ENCODE peak calls at places on chromosomes 12 and 14, in seven cellular contexts. S is choroid plexus epithelial cell, H is fibroblast of lung, K is sigmoid colon, I is thoracic aorta, R is tibial nerve, Z is cardiac muscle cell. B is an unnamed sample.

GRCh38 chr12:30925607-30926242 is 823 bp upstream of the TSPAN11 start:
- DNase-seq in S (no peak), H (no peak), K (no peak), I (no peak), R (no peak), Z (no peak), B (no peak)

GRCh38 chr12:124254126-124254525 is 40.8 kb upstream of the RFLNA start:
- DNase-seq in S (no peak), H (no peak), K (no peak), I (no peak), R (no peak), Z (no peak), B (no peak)

GRCh38 chr14:85300119-85300518 is 229.8 kb upstream of the FLRT2 start:
- DNase-seq in S (no peak), H (no peak), K (no peak), I (no peak), R (no peak), Z (no peak), B (no peak)

GRCh38 chr14:70665448-70666363 is 24.0 kb downstream of the TTC9 start:
- DNase-seq in S (peak), H (no peak), K (no peak), I (no peak), R (no peak), Z (no peak), B (no peak)

GRCh38 chr14:51860836-51861583 is 598 bp downstream of the GNG2 start:
- DNase-seq in S (peak), H (peak), K (no peak), I (no peak), R (no peak), Z (peak), B (no peak)

GRCh38 chr14:62234849-62235248 is 472.6 kb downstream of the SNAPC1 start:
- DNase-seq in S (no peak), H (no peak), K (no peak), I (no peak), R (no peak), Z (no peak), B (no peak)

GRCh38 chr12:52862023-52862422 is 13.2 kb upstream of the KRT78 start:
- DNase-seq in S (no peak), H (no peak), K (no peak), I (no peak), R (no peak), Z (no peak), B (no peak)

GRCh38 chr12:87140257-87140656 is 884.1 kb upstream of the MGAT4C start:
- DNase-seq in S (peak), H (peak), K (no peak), I (no peak), R (no peak), Z (peak), B (no peak)

GRCh38 chr12:54009171-54010052 is 627 bp downstream of the HOXC8 start:
- DNase-seq in S (no peak), H (no peak), K (no peak), I (no peak), R (no peak), Z (no peak), B (no peak)

GRCh38 chr12:105822131-105823103 is 316.3 kb downstream of the NUAK1 start:
- DNase-seq in S (no peak), H (no peak), K (no peak), I (no peak), R (no peak), Z (no peak), B (peak)

GRCh38 chr14:54603362-54603761 is 36.4 kb downstream of the SAMD4A start:
- DNase-seq in S (peak), H (peak), K (no peak), I (no peak), R (no peak), Z (peak), B (no peak)

GRCh38 chr12:46267618-46268348 is 1.1 kb downstream of the SLC38A1 start:
- DNase-seq in S (peak), H (peak), K (no peak), I (no peak), R (no peak), Z (peak), B (no peak)

GRCh38 chr14:54881761-54882401 is 20.7 kb downstream of the GCH1 start:
- DNase-seq in S (peak), H (peak), K (no peak), I (no peak), R (no peak), Z (peak), B (no peak)

GRCh38 chr14:50928002-50928635 is 16.2 kb downstream of the PYGL start:
- DNase-seq in S (peak), H (peak), K (no peak), I (peak), R (no peak), Z (peak), B (peak)

GRCh38 chr14:54790092-54790491 is 112.5 kb downstream of the GCH1 start:
- DNase-seq in S (no peak), H (no peak), K (no peak), I (no peak), R (no peak), Z (no peak), B (no peak)

GRCh38 chr14:99592933-99593753 is 10.9 kb downstream of the CCDC85C start:
- DNase-seq in S (no peak), H (no peak), K (peak), I (no peak), R (no peak), Z (no peak), B (no peak)

GRCh38 chr12:46500673-46501072 is 128.1 kb upstream of the SLC38A2 start:
- DNase-seq in S (no peak), H (no peak), K (no peak), I (no peak), R (no peak), Z (no peak), B (no peak)

GRCh38 chr12:25264015-25264582 is 13.4 kb upstream of the KRAS start:
- DNase-seq in S (no peak), H (no peak), K (no peak), I (no peak), R (no peak), Z (no peak), B (no peak)
- H3K4me3 ChIP-seq in S (no peak), H (no peak), K (no peak), I (no peak), R (no peak), Z (no peak), B (no peak)

GRCh38 chr12:98227162-98227561 is 288.2 kb upstream of the TMPO start:
- DNase-seq in S (peak), H (peak), K (no peak), I (no peak), R (no peak), Z (peak), B (no peak)
- TF ChIP-seq CTCF in S (peak), H (peak), K (no peak), I (no peak), R (no peak), Z (peak), B (peak)

GRCh38 chr14:26286806-26287205 is 311.0 kb downstream of the NOVA1 start:
- DNase-seq in S (peak), H (no peak), K (no peak), I (no peak), R (no peak), Z (peak), B (no peak)
- H3K4me3 ChIP-seq in S (no peak), H (no peak), K (no peak), I (no peak), R (no peak), Z (no peak), B (no peak)

GRCh38 chr12:9039397-9039977 is 50.1 kb downstream of the KLRG1 start:
- DNase-seq in S (peak), H (peak), K (no peak), I (no peak), R (no peak), Z (peak), B (peak)
- TF ChIP-seq CTCF in S (peak), H (peak), K (peak), I (peak), R (peak), Z (peak), B (peak)

GRCh38 chr12:8816448-8816847 is 6.0 kb upstream of the A2ML1 start:
- DNase-seq in S (no peak), H (no peak), K (no peak), I (no peak), R (no peak), Z (no peak), B (no peak)

GRCh38 chr12:8818526-8818925 is 3.9 kb upstream of the A2ML1 start:
- DNase-seq in S (no peak), H (no peak), K (no peak), I (no peak), R (no peak), Z (no peak), B (no peak)

GRCh38 chr12:8819676-8819980 is 2.8 kb upstream of the A2ML1 start:
- DNase-seq in S (peak), H (no peak), K (no peak), I (no peak), R (no peak), Z (peak), B (no peak)

GRCh38 chr12:8817856-8818255 is 4.6 kb upstream of the A2ML1 start:
- DNase-seq in S (no peak), H (no peak), K (no peak), I (no peak), R (no peak), Z (no peak), B (no peak)

DNA sequence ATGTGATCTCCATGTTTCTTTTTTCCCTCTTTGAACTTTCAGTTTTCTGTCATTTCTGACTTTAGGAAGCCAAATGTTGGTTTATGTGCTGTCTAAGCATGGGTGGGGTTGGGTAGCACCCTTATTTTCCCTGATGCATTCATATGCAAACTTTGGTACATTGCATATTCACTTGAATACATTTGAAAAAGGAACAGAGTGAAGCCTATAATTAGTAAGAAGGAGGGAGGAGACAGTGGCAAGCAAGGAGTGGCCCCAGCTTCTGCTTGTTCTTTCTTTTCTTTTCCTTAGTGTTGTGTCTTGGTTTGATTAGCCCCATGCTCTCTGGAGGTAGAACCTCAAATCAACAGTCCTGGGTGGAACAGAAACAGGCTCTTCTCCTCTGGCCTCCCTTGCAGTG is 8.5 kb upstream of the A2ML1 start:
- DNase-seq in S (no peak), H (no peak), K (no peak), I (no peak), R (no peak), Z (no peak), B (no peak)
- H3K4me3 ChIP-seq in S (no peak), H (no peak), K (no peak), I (no peak), R (no peak), Z (no peak), B (no peak)

B was measured in astrocyte of the cerebellum.